ENCODE peak calls at places on chromosomes 5 and 9, in seven cellular contexts. One of them, this sample, is unnamed.

GRCh38 chr5:170640731-170641588 is 137.1 kb downstream of the KCNIP1 start:
- DNase-seq in COR-L47: no peak
- DNase-seq in left colon: no peak
- DNase-seq in mesendoderm: no peak
- DNase-seq in lung microvascular endothelial cell: no peak
- DNase-seq in neural crest cell: no peak
- DNase-seq in ovary: no peak
- DNase-seq in this sample: no peak

GRCh38 chr5:147635882-147636531 is 126.1 kb upstream of the DPYSL3 start:
- DNase-seq in left colon: no peak
- DNase-seq in mesendoderm: no peak
- DNase-seq in neural crest cell: no peak
- DNase-seq in ovary: no peak
- DNase-seq in lung microvascular endothelial cell: no peak
- DNase-seq in COR-L47: no peak
- DNase-seq in this sample: no peak

GRCh38 chr9:21395778-21396717 is 10.8 kb upstream of the IFNA2 start:
- DNase-seq in COR-L47: no peak
- DNase-seq in mesendoderm: peak; percentile 68
- DNase-seq in neural crest cell: peak; percentile 79
- DNase-seq in lung microvascular endothelial cell: peak; percentile 60
- DNase-seq in left colon: peak; percentile 68
- DNase-seq in ovary: peak; percentile 42
- DNase-seq in this sample: peak; percentile 9

GRCh38 chr9:114798793-114799427 is 6.9 kb downstream of the TNFSF15 start:
- DNase-seq in left colon: no peak
- DNase-seq in neural crest cell: no peak
- DNase-seq in ovary: no peak
- DNase-seq in mesendoderm: no peak
- DNase-seq in COR-L47: no peak
- DNase-seq in lung microvascular endothelial cell: no peak
- DNase-seq in this sample: no peak

GRCh38 chr5:66302344-66302743 is 158.2 kb downstream of the SREK1 start:
- DNase-seq in COR-L47: no peak
- DNase-seq in left colon: no peak
- DNase-seq in mesendoderm: no peak
- DNase-seq in ovary: no peak
- DNase-seq in neural crest cell: no peak
- DNase-seq in lung microvascular endothelial cell: no peak
- DNase-seq in this sample: no peak

GRCh38 chr9:123561055-123561454 is 205.1 kb downstream of the CRB2 start:
- DNase-seq in left colon: no peak
- DNase-seq in ovary: no peak
- DNase-seq in mesendoderm: peak; percentile 16
- DNase-seq in COR-L47: peak; percentile 81
- DNase-seq in neural crest cell: no peak
- DNase-seq in lung microvascular endothelial cell: no peak
- DNase-seq in this sample: no peak

GRCh38 chr9:71121275-71122168 is at the start of gene TRPM3:
- DNase-seq in mesendoderm: peak; percentile 54
- DNase-seq in neural crest cell: peak; percentile 12
- DNase-seq in lung microvascular endothelial cell: no peak
- DNase-seq in ovary: no peak
- DNase-seq in COR-L47: no peak
- DNase-seq in left colon: no peak
- DNase-seq in this sample: no peak

GRCh38 chr5:152051499-152052454 is 127.1 kb upstream of the GLRA1 start:
- DNase-seq in neural crest cell: no peak
- DNase-seq in mesendoderm: peak; percentile 90
- DNase-seq in COR-L47: no peak
- DNase-seq in ovary: no peak
- DNase-seq in lung microvascular endothelial cell: no peak
- DNase-seq in left colon: no peak
- DNase-seq in this sample: no peak

GRCh38 chr9:38061326-38061947 is 7.6 kb downstream of the SHB start:
- DNase-seq in lung microvascular endothelial cell: no peak
- DNase-seq in COR-L47: no peak
- DNase-seq in left colon: no peak
- DNase-seq in ovary: no peak
- DNase-seq in mesendoderm: no peak
- DNase-seq in neural crest cell: no peak
- DNase-seq in this sample: no peak

GRCh38 chr5:109880907-109881685 is 191.4 kb downstream of the MAN2A1 start:
- DNase-seq in left colon: no peak
- DNase-seq in lung microvascular endothelial cell: peak; percentile 44
- DNase-seq in mesendoderm: no peak
- DNase-seq in COR-L47: peak; percentile 63
- DNase-seq in ovary: no peak
- DNase-seq in neural crest cell: no peak
- DNase-seq in this sample: no peak

GRCh38 chr5:155546075-155546474 is 532.5 kb downstream of the KIF4B start:
- DNase-seq in ovary: no peak
- DNase-seq in mesendoderm: no peak
- DNase-seq in lung microvascular endothelial cell: no peak
- DNase-seq in COR-L47: peak; percentile 12
- DNase-seq in neural crest cell: no peak
- DNase-seq in left colon: no peak
- DNase-seq in this sample: no peak

GRCh38 chr5:180180198-180180820 is 28.7 kb downstream of the RASGEF1C start:
- DNase-seq in COR-L47: no peak
- DNase-seq in neural crest cell: no peak
- DNase-seq in lung microvascular endothelial cell: no peak
- DNase-seq in ovary: no peak
- DNase-seq in mesendoderm: no peak
- DNase-seq in left colon: no peak
- DNase-seq in this sample: no peak

GRCh38 chr5:55276771-55277170 is 30.7 kb downstream of the DHX29 start:
- DNase-seq in lung microvascular endothelial cell: no peak
- DNase-seq in mesendoderm: no peak
- DNase-seq in left colon: no peak
- DNase-seq in neural crest cell: no peak
- DNase-seq in COR-L47: no peak
- DNase-seq in ovary: no peak
- DNase-seq in this sample: no peak

GRCh38 chr5:2751592-2752021 is at the start of gene IRX2:
- DNase-seq in lung microvascular endothelial cell: peak; percentile 79
- DNase-seq in neural crest cell: peak; percentile 80
- DNase-seq in COR-L47: no peak
- DNase-seq in left colon: peak; percentile 39
- DNase-seq in ovary: no peak
- DNase-seq in mesendoderm: peak; percentile 96
- DNase-seq in this sample: no peak

GRCh38 chr5:126675338-126675737 is 74.6 kb downstream of the PHAX start:
- DNase-seq in lung microvascular endothelial cell: no peak
- DNase-seq in COR-L47: no peak
- DNase-seq in mesendoderm: peak; percentile 52
- DNase-seq in neural crest cell: no peak
- DNase-seq in left colon: no peak
- DNase-seq in ovary: no peak
- DNase-seq in this sample: no peak

GRCh38 chr5:167770461-167770860 is 521.0 kb upstream of the WWC1 start:
- DNase-seq in left colon: no peak
- DNase-seq in COR-L47: no peak
- DNase-seq in mesendoderm: no peak
- DNase-seq in ovary: no peak
- DNase-seq in neural crest cell: no peak
- DNase-seq in lung microvascular endothelial cell: no peak
- DNase-seq in this sample: no peak

GRCh38 chr5:112554089-112554977 is 135.3 kb upstream of the EPB41L4A start:
- DNase-seq in COR-L47: no peak
- DNase-seq in left colon: no peak
- DNase-seq in ovary: no peak
- DNase-seq in lung microvascular endothelial cell: no peak
- DNase-seq in mesendoderm: no peak
- DNase-seq in neural crest cell: no peak
- DNase-seq in this sample: no peak

GRCh38 chr5:177530638-177531037 is 13.9 kb upstream of the DDX41 start:
- DNase-seq in neural crest cell: no peak
- DNase-seq in ovary: no peak
- DNase-seq in lung microvascular endothelial cell: no peak
- DNase-seq in mesendoderm: no peak
- DNase-seq in left colon: no peak
- DNase-seq in COR-L47: no peak
- DNase-seq in this sample: no peak

GRCh38 chr9:27353405-27354229 is 56.7 kb upstream of the EQTN start:
- DNase-seq in lung microvascular endothelial cell: no peak
- DNase-seq in ovary: no peak
- DNase-seq in neural crest cell: no peak
- DNase-seq in left colon: no peak
- DNase-seq in mesendoderm: peak; percentile 44
- DNase-seq in COR-L47: peak; percentile 86
- DNase-seq in this sample: no peak

GRCh38 chr5:74519679-74520078 is 120.8 kb downstream of the ENC1 start:
- DNase-seq in lung microvascular endothelial cell: no peak
- DNase-seq in mesendoderm: no peak
- DNase-seq in neural crest cell: no peak
- DNase-seq in ovary: no peak
- DNase-seq in COR-L47: no peak
- DNase-seq in left colon: no peak
- DNase-seq in this sample: no peak

GRCh38 chr5:64840958-64841357 is 72.2 kb downstream of the CWC27 start:
- DNase-seq in mesendoderm: no peak
- DNase-seq in left colon: no peak
- DNase-seq in lung microvascular endothelial cell: no peak
- DNase-seq in ovary: no peak
- DNase-seq in COR-L47: no peak
- DNase-seq in neural crest cell: no peak
- DNase-seq in this sample: no peak

GRCh38 chr5:170273968-170274710 is 23.4 kb downstream of the LCP2 start:
- DNase-seq in lung microvascular endothelial cell: peak; percentile 27
- DNase-seq in neural crest cell: no peak
- DNase-seq in left colon: no peak
- DNase-seq in ovary: no peak
- DNase-seq in mesendoderm: peak; percentile 91
- DNase-seq in COR-L47: peak; percentile 86
- DNase-seq in this sample: peak; percentile 55

GRCh38 chr5:96641922-96642640 is 20.1 kb upstream of the CAST start:
- DNase-seq in COR-L47: no peak
- DNase-seq in lung microvascular endothelial cell: no peak
- DNase-seq in mesendoderm: no peak
- DNase-seq in left colon: no peak
- DNase-seq in neural crest cell: no peak
- DNase-seq in ovary: no peak
- DNase-seq in this sample: no peak

GRCh38 chr5:10797246-10797645 is 36.2 kb upstream of the DAP start:
- DNase-seq in lung microvascular endothelial cell: no peak
- DNase-seq in mesendoderm: no peak
- DNase-seq in ovary: no peak
- DNase-seq in neural crest cell: no peak
- DNase-seq in COR-L47: no peak
- DNase-seq in left colon: no peak
- DNase-seq in this sample: no peak

GRCh38 chr5:163565492-163565891 is 60.1 kb downstream of the MAT2B start:
- DNase-seq in neural crest cell: no peak
- DNase-seq in COR-L47: no peak
- DNase-seq in left colon: no peak
- DNase-seq in mesendoderm: peak; percentile 56
- DNase-seq in lung microvascular endothelial cell: no peak
- DNase-seq in ovary: no peak
- DNase-seq in this sample: no peak

GRCh38 chr5:122844136-122844915 is 1.1 kb upstream of the SNX24 start:
- DNase-seq in ovary: no peak
- DNase-seq in COR-L47: no peak
- DNase-seq in lung microvascular endothelial cell: no peak
- DNase-seq in neural crest cell: no peak
- DNase-seq in left colon: peak; percentile 54
- DNase-seq in mesendoderm: peak; percentile 30
- DNase-seq in this sample: no peak

GRCh38 chr9:23677446-23677845 is 148.6 kb downstream of the ELAVL2 start:
- DNase-seq in left colon: no peak
- DNase-seq in COR-L47: no peak
- DNase-seq in ovary: no peak
- DNase-seq in mesendoderm: no peak
- DNase-seq in lung microvascular endothelial cell: no peak
- DNase-seq in neural crest cell: no peak
- DNase-seq in this sample: no peak

GRCh38 chr9:86407022-86407421 is 52.8 kb upstream of the TUT7 start:
- DNase-seq in left colon: no peak
- DNase-seq in neural crest cell: no peak
- DNase-seq in ovary: no peak
- DNase-seq in COR-L47: no peak
- DNase-seq in mesendoderm: peak; percentile 64
- DNase-seq in lung microvascular endothelial cell: no peak
- DNase-seq in this sample: no peak

GRCh38 chr5:108093186-108093585 is 288.7 kb downstream of the FBXL17 start:
- DNase-seq in left colon: no peak
- DNase-seq in neural crest cell: no peak
- DNase-seq in ovary: no peak
- DNase-seq in mesendoderm: peak; percentile 51
- DNase-seq in lung microvascular endothelial cell: peak; percentile 67
- DNase-seq in COR-L47: peak; percentile 13
- DNase-seq in this sample: no peak

GRCh38 chr5:103624748-103625147 is 62.2 kb upstream of the NUDT12 start:
- DNase-seq in ovary: no peak
- DNase-seq in COR-L47: no peak
- DNase-seq in mesendoderm: no peak
- DNase-seq in lung microvascular endothelial cell: peak; percentile 31
- DNase-seq in left colon: no peak
- DNase-seq in neural crest cell: no peak
- DNase-seq in this sample: no peak

GRCh38 chr9:14092344-14092743 is 221.6 kb downstream of the NFIB start:
- DNase-seq in lung microvascular endothelial cell: no peak
- DNase-seq in ovary: no peak
- DNase-seq in COR-L47: no peak
- DNase-seq in neural crest cell: no peak
- DNase-seq in left colon: no peak
- DNase-seq in mesendoderm: no peak
- DNase-seq in this sample: no peak

GRCh38 chr5:35598707-35599370 is 18.8 kb upstream of the SPEF2 start:
- DNase-seq in neural crest cell: no peak
- DNase-seq in lung microvascular endothelial cell: no peak
- DNase-seq in ovary: no peak
- DNase-seq in left colon: peak; percentile 78
- DNase-seq in mesendoderm: peak; percentile 94
- DNase-seq in COR-L47: no peak
- DNase-seq in this sample: no peak